ENCODE peak calls at places on chromosomes 12 and 14, in four cellular contexts. One of them, this sample, is unnamed.

GRCh38 chr12:85057370-85057963 is 21.3 kb downstream of the LRRIQ1 start:
- DNase-seq in retinal pigment epithelial cell: no peak
- DNase-seq in astrocyte of the spinal cord: peak; percentile 55
- DNase-seq in nephron progenitor cell: peak; percentile 57
- DNase-seq in this sample: no peak

GRCh38 chr14:101947577-101947903 is 16.8 kb upstream of the DYNC1H1 start:
- DNase-seq in retinal pigment epithelial cell: no peak
- DNase-seq in astrocyte of the spinal cord: no peak
- DNase-seq in nephron progenitor cell: no peak
- DNase-seq in this sample: no peak

GRCh38 chr12:95473440-95473946 is 459 bp upstream of the METAP2 start:
- DNase-seq in retinal pigment epithelial cell: no peak
- DNase-seq in astrocyte of the spinal cord: no peak
- DNase-seq in nephron progenitor cell: peak; percentile 33
- DNase-seq in this sample: no peak

GRCh38 chr14:77083082-77083481 is 15.0 kb upstream of the CIPC start:
- DNase-seq in retinal pigment epithelial cell: no peak
- DNase-seq in astrocyte of the spinal cord: no peak
- DNase-seq in nephron progenitor cell: no peak
- DNase-seq in this sample: no peak

GRCh38 chr12:6620137-6620884 is 13.1 kb upstream of the CHD4 start:
- DNase-seq in retinal pigment epithelial cell: no peak
- DNase-seq in astrocyte of the spinal cord: peak; percentile 62
- DNase-seq in nephron progenitor cell: peak; percentile 75
- DNase-seq in this sample: no peak

GRCh38 chr12:107395817-107396216 is 289.8 kb upstream of the PWP1 start:
- DNase-seq in retinal pigment epithelial cell: no peak
- DNase-seq in astrocyte of the spinal cord: no peak
- DNase-seq in nephron progenitor cell: no peak
- DNase-seq in this sample: no peak

GRCh38 chr12:12892670-12893290 is 1.4 kb downstream of the GPRC5A start:
- DNase-seq in retinal pigment epithelial cell: no peak
- DNase-seq in astrocyte of the spinal cord: no peak
- DNase-seq in nephron progenitor cell: no peak
- DNase-seq in this sample: no peak

GRCh38 chr14:23300687-23301223 is 1.9 kb downstream of the PPP1R3E start:
- DNase-seq in retinal pigment epithelial cell: no peak
- DNase-seq in astrocyte of the spinal cord: peak; percentile 18
- DNase-seq in nephron progenitor cell: no peak
- DNase-seq in this sample: no peak

GRCh38 chr12:12521044-12521485 is 41.6 kb downstream of the DUSP16 start:
- DNase-seq in retinal pigment epithelial cell: no peak
- DNase-seq in astrocyte of the spinal cord: no peak
- DNase-seq in nephron progenitor cell: no peak
- DNase-seq in this sample: no peak

GRCh38 chr12:31585271-31585670 is 5.7 kb downstream of the DENND5B start:
- DNase-seq in retinal pigment epithelial cell: peak; percentile 61
- DNase-seq in astrocyte of the spinal cord: peak; percentile 65
- DNase-seq in nephron progenitor cell: no peak
- DNase-seq in this sample: peak; percentile 48

GRCh38 chr14:101102875-101103274 is 199.4 kb upstream of the RTL1 start:
- DNase-seq in retinal pigment epithelial cell: no peak
- DNase-seq in astrocyte of the spinal cord: no peak
- DNase-seq in nephron progenitor cell: no peak
- DNase-seq in this sample: no peak

GRCh38 chr12:95440401-95440800 is 33.6 kb upstream of the METAP2 start:
- DNase-seq in retinal pigment epithelial cell: no peak
- DNase-seq in astrocyte of the spinal cord: peak; percentile 19
- DNase-seq in nephron progenitor cell: no peak
- DNase-seq in this sample: no peak

GRCh38 chr14:29832042-29832441 is 95.6 kb downstream of the PRKD1 start:
- DNase-seq in retinal pigment epithelial cell: no peak
- DNase-seq in astrocyte of the spinal cord: no peak
- DNase-seq in nephron progenitor cell: no peak
- DNase-seq in this sample: no peak

GRCh38 chr12:17235996-17236395 is 630.0 kb upstream of the LMO3 start:
- DNase-seq in retinal pigment epithelial cell: no peak
- DNase-seq in astrocyte of the spinal cord: no peak
- DNase-seq in nephron progenitor cell: no peak
- DNase-seq in this sample: no peak

GRCh38 chr12:20421338-20421890 is 53.1 kb downstream of the PDE3A start:
- DNase-seq in retinal pigment epithelial cell: no peak
- DNase-seq in astrocyte of the spinal cord: peak; percentile 24
- DNase-seq in nephron progenitor cell: peak; percentile 8
- DNase-seq in this sample: no peak

GRCh38 chr14:52446355-52446754 is 106.0 kb downstream of the TXNDC16 start:
- DNase-seq in retinal pigment epithelial cell: no peak
- DNase-seq in astrocyte of the spinal cord: no peak
- DNase-seq in nephron progenitor cell: no peak
- DNase-seq in this sample: no peak

GRCh38 chr12:12600659-12601058 is 11.0 kb upstream of the CREBL2 start:
- DNase-seq in retinal pigment epithelial cell: no peak
- DNase-seq in astrocyte of the spinal cord: no peak
- DNase-seq in nephron progenitor cell: no peak
- DNase-seq in this sample: no peak

GRCh38 chr12:5428332-5429221 is 3.3 kb upstream of the NTF3 start:
- DNase-seq in retinal pigment epithelial cell: no peak
- DNase-seq in astrocyte of the spinal cord: no peak
- DNase-seq in nephron progenitor cell: no peak
- DNase-seq in this sample: no peak

GRCh38 chr12:32558941-32559340 is 120.2 kb upstream of the DNM1L start:
- DNase-seq in retinal pigment epithelial cell: no peak
- DNase-seq in astrocyte of the spinal cord: no peak
- DNase-seq in nephron progenitor cell: no peak
- DNase-seq in this sample: no peak

DNA sequence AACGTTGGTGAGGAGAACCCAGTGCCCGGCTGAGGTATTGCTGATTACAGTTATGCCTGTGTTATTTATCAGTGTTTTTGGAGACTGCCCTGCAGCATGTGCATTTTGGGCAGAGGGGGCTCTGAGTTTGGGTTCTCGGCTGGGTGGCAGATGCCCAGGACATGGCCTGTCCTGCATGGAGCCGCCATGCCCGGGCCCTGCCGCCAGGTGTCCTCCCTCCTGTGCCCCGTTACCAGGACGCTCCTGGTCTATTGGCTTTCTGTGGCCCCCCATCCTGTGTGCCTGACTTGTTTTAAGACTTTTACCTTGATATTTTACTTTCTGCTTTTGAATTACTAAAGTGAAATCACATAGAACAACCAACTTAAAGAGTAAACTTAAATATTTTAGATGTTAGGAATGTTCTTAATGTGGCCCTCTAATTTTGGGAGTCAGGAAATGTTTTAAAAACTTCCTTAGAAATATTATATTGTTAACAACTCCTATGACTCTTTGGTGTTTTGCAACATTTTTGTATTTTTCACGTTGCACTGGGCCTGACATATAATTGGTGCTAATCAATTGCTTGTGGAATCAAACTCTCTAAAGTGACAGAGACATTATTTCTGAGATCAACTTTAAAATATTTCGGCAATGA is 51.8 kb downstream of the PRIMA1 start:
- DNase-seq in retinal pigment epithelial cell: no peak
- DNase-seq in astrocyte of the spinal cord: no peak
- DNase-seq in nephron progenitor cell: no peak
- DNase-seq in this sample: no peak
- TF ChIP-seq CTCF in retinal pigment epithelial cell: peak; percentile 13
- TF ChIP-seq CTCF in astrocyte of the spinal cord: no peak
- TF ChIP-seq CTCF in nephron progenitor cell: peak; percentile 41
- TF ChIP-seq CTCF in this sample: no peak

DNA sequence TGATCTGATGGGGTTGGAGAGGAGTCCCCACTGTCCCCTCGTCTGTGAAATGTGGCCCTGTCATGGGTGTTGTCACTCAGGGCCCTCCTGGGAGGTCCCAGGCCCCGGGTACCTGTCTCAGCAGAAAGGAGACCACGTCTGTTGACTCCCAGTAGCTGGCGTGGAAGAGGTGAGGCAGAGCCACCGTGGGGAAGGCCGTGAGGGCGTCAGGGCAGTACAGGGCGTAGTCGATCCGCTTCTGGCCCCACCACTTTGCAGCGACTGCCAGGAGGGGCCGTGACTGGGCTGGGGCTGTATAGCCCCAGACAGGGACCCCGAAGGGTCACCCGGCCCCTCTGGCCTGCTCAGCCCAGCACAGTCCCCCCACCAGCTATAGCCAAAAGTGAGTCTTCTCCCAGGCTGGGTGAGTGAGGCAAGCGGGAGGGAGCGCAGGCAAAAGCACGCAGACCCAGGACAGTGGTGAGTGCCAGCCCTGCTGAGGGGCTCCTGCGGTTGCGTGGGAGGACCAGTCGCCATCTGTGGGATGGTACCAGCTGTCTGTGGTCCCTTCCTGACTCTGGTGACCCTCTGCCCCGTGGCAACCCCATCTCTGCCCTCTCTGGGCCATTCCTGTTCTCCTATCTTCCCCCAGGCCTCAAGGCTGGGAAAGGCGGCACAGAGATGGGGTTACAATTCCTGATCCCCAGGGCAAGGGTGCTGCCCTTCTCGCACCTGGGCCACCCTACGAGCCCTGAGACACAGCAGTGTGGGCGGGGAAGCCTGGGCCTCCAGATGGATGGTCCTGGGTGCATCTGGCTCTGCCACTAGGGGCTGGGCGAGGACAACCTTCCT is 8.3 kb downstream of the ARL6IP4 start:
- DNase-seq in retinal pigment epithelial cell: no peak
- DNase-seq in astrocyte of the spinal cord: no peak
- DNase-seq in nephron progenitor cell: no peak
- DNase-seq in this sample: no peak
- TF ChIP-seq CTCF in retinal pigment epithelial cell: peak; percentile 5
- TF ChIP-seq CTCF in astrocyte of the spinal cord: no peak
- TF ChIP-seq CTCF in nephron progenitor cell: no peak
- TF ChIP-seq CTCF in this sample: peak; percentile 9

GRCh38 chr12:25194722-25195055 is 271 bp downstream of the DNAI7 start:
- DNase-seq in retinal pigment epithelial cell: no peak
- DNase-seq in astrocyte of the spinal cord: no peak
- DNase-seq in nephron progenitor cell: no peak
- DNase-seq in this sample: no peak

GRCh38 chr12:25194211-25194610 is 749 bp downstream of the DNAI7 start:
- DNase-seq in retinal pigment epithelial cell: no peak
- DNase-seq in astrocyte of the spinal cord: peak; percentile 15
- DNase-seq in nephron progenitor cell: no peak
- DNase-seq in this sample: no peak

GRCh38 chr12:25200703-25201102 is 5.7 kb downstream of the ETFRF1 start:
- DNase-seq in retinal pigment epithelial cell: no peak
- DNase-seq in astrocyte of the spinal cord: peak; percentile 51
- DNase-seq in nephron progenitor cell: no peak
- DNase-seq in this sample: no peak

GRCh38 chr12:25197608-25198007 is 2.6 kb downstream of the ETFRF1 start:
- DNase-seq in retinal pigment epithelial cell: no peak
- DNase-seq in astrocyte of the spinal cord: no peak
- DNase-seq in nephron progenitor cell: no peak
- DNase-seq in this sample: no peak

GRCh38 chr12:25195056-25195971 is at the start of the genes DNAI7 and ETFRF1:
- DNase-seq in retinal pigment epithelial cell: peak; percentile 80
- DNase-seq in astrocyte of the spinal cord: peak; percentile 98
- DNase-seq in nephron progenitor cell: peak; percentile 100
- DNase-seq in this sample: peak; percentile 80
- TF ChIP-seq CTCF in retinal pigment epithelial cell: no peak
- TF ChIP-seq CTCF in astrocyte of the spinal cord: no peak
- TF ChIP-seq CTCF in nephron progenitor cell: no peak
- TF ChIP-seq CTCF in this sample: no peak

GRCh38 chr12:125243811-125244210 is 178.6 kb downstream of the AACS start:
- DNase-seq in retinal pigment epithelial cell: no peak
- DNase-seq in astrocyte of the spinal cord: no peak
- DNase-seq in nephron progenitor cell: no peak
- DNase-seq in this sample: no peak
- TF ChIP-seq CTCF in retinal pigment epithelial cell: no peak
- TF ChIP-seq CTCF in astrocyte of the spinal cord: no peak
- TF ChIP-seq CTCF in nephron progenitor cell: no peak
- TF ChIP-seq CTCF in this sample: no peak

This sample was measured in kidney epithelial cell.